ENCODE peak calls at places on chromosomes 5 and 9, in four cellular contexts. B is body of pancreas, J is mucosa of descending colon, N is GM23248. M is an unnamed sample.

GRCh38 chr9:91148306-91148705 is 213.4 kb downstream of the AUH start:
- DNase-seq in B (no peak), J (no peak), N (no peak), M (no peak)

GRCh38 chr5:96663608-96664007 is 1.4 kb downstream of the CAST start:
- DNase-seq in B (no peak), J (no peak), N (peak; percentile 34), M (no peak)

GRCh38 chr5:178940569-178941360 is at the start of gene ZNF454:
- DNase-seq in B (peak; percentile 96), J (peak; percentile 82), N (peak; percentile 94), M (peak; percentile 93)

GRCh38 chr5:139954462-139954861 is 88.6 kb downstream of the NRG2 start:
- DNase-seq in B (no peak), J (no peak), N (no peak), M (no peak)

GRCh38 chr9:37174247-37174646 is 53.9 kb downstream of the ZCCHC7 start:
- DNase-seq in B (no peak), J (no peak), N (peak; percentile 51), M (no peak)

GRCh38 chr9:35272989-35273388 is 111.2 kb downstream of the UNC13B start:
- DNase-seq in B (no peak), J (no peak), N (peak; percentile 76), M (no peak)

GRCh38 chr5:134242146-134242545 is 16.3 kb upstream of the PPP2CA start:
- DNase-seq in B (peak; percentile 5), J (no peak), N (peak; percentile 88), M (peak; percentile 30)

GRCh38 chr9:87343816-87344438 is 153.7 kb upstream of the DAPK1 start:
- DNase-seq in B (no peak), J (no peak), N (peak; percentile 33), M (no peak)

GRCh38 chr9:112112519-112112918 is 62.6 kb downstream of the SUSD1 start:
- DNase-seq in B (no peak), J (no peak), N (peak; percentile 92), M (no peak)

GRCh38 chr9:69249337-69249736 is 75.3 kb downstream of the TJP2 start:
- DNase-seq in B (no peak), J (no peak), N (no peak), M (no peak)

GRCh38 chr5:141960449-141961323 is 2.7 kb upstream of the PCDH12 start:
- DNase-seq in B (peak; percentile 88), J (peak; percentile 89), N (peak; percentile 85), M (peak; percentile 86)

GRCh38 chr9:137984005-137984404 is 106.4 kb downstream of the CACNA1B start:
- DNase-seq in B (no peak), J (no peak), N (no peak), M (no peak)

GRCh38 chr5:54259090-54259489 is 51.3 kb downstream of the ARL15 start:
- DNase-seq in B (no peak), J (no peak), N (peak; percentile 23), M (no peak)

GRCh38 chr5:54264574-54264973 is 45.8 kb downstream of the ARL15 start:
- DNase-seq in B (no peak), J (no peak), N (no peak), M (no peak)

GRCh38 chr5:54257366-54258118 is 52.8 kb downstream of the ARL15 start:
- DNase-seq in B (no peak), J (no peak), N (peak; percentile 15), M (no peak)

GRCh38 chr5:54261596-54261995 is 48.8 kb downstream of the ARL15 start:
- DNase-seq in B (no peak), J (no peak), N (no peak), M (no peak)

DNA sequence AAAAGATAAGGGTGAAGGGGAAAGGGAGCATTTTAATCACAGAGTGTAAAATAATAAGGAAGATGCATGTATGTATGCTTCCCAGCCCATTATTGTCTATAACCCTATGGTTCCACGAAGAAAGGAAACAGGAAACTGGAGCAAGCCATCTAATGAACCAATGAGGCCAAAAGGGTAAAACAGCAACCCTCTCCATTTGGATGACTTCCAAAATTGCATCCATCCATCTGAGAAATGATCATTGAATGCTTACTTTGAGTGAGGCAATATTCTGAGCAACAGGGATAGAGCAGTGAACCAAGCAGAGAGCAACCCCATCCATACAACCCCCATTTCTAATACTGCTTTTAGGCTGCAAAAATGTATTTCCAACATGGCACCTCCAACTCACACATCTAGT is 46.9 kb downstream of the ARL15 start:
- DNase-seq in B (no peak), J (no peak), N (no peak), M (no peak)
- H3K4me1 ChIP-seq in B (no peaks in the 10 kb centered on the region), J (no peaks in the 10 kb centered on the region), N (no peaks in the 10 kb centered on the region), M (peaks cover 18% of the 10 kb centered on the region)

DNA sequence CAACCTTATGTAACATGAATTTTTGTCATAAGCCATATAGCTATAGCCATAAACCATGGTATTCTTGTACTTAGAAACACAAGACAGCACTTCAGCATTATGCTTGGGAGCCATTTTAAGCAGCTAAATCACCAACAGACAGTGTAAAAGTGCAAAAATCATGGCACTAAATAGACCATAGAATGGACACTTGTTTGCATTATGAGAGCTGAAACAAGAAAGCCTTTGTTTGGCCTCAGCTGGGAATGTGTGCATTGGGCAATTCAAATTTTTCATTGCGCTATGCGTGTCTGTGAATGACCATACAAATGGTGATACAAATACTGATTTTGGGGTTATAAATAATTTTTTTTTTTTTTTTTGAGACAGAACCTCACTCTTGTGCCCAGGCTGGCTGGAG is 23.7 kb downstream of the KDM4C start:
- DNase-seq in B (no peak), J (no peak), N (no peak), M (no peak)
- H3K4me1 ChIP-seq in B (peaks cover 68% of the 10 kb centered on the region), J (peaks cover 12% of the 10 kb centered on the region), N (peaks cover 21% of the 10 kb centered on the region), M (peaks cover 55% of the 10 kb centered on the region)

DNA sequence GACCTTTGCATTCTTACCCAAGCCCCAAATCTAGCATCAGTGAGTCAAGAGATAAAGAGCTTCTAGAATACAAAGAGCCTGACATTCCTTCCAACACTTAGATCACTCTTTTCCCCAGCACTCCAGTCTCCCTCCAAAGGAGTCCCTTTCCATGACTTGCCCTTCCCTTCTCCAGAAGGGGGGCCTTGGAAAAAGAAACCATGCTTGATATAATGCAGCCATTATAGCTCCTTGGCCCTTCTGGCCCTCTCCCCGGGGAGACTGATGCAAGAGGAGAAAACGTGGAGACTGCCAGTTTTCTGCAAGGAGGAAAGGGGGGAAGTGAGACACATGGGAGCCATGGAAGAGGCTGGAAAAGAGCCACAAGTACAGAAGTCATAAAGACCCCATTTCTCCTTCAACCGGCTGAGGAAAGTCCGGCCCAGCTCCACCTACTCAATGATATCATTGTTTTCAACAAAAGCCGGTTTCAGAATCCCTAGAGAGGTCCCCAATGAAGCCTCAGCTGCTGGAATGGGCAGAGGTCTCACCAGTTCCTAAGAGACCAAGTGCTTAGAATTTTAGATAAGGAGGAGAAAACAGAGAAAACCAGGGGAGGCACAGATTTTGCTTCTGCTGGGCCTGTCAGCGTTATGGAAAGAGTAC is 29.0 kb downstream of the ADAM19 start:
- DNase-seq in B (no peak), J (no peak), N (peak; percentile 27), M (peak; percentile 62)
- H3K4me1 ChIP-seq in B (no peaks in the 10 kb centered on the region), J (peaks cover 4% of the 10 kb centered on the region), N (peaks cover 55% of the 10 kb centered on the region), M (peaks cover 92% of the 10 kb centered on the region)

DNA sequence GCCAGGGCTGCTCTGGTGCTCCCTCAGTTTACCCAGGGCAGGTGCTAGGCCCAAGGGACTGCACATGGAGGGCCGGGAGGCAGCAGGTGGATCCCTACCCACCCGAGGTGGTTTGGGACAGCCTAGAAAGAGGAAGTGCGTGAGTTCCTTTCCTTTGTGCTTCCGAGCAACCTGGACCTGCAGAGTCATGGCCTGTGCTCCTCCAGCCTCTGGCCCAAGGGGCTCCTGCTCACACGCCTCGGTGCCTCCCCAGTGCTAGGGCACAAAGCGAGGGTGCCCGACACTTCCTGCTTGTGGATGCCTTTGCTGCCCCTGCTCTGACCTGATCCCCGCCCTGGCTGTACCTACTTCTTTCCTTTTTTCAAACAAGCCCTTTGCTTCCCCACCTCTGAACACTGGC is 79.3 kb downstream of the RXRA start:
- DNase-seq in B (no peak), J (no peak), N (no peak), M (no peak)
- H3K4me1 ChIP-seq in B (peaks cover 58% of the 10 kb centered on the region), J (peaks cover 42% of the 10 kb centered on the region), N (peaks cover 38% of the 10 kb centered on the region), M (peaks cover 95% of the 10 kb centered on the region)

GRCh38 chr9:95458666-95459065 is 58.1 kb downstream of the PTCH1 start:
- DNase-seq in B (no peak), J (no peak), N (no peak), M (no peak)
- H3K4me1 ChIP-seq in B (no peaks in the 10 kb centered on the region), J (peaks cover 11% of the 10 kb centered on the region), N (peaks cover 9% of the 10 kb centered on the region), M (peaks cover 19% of the 10 kb centered on the region)

DNA sequence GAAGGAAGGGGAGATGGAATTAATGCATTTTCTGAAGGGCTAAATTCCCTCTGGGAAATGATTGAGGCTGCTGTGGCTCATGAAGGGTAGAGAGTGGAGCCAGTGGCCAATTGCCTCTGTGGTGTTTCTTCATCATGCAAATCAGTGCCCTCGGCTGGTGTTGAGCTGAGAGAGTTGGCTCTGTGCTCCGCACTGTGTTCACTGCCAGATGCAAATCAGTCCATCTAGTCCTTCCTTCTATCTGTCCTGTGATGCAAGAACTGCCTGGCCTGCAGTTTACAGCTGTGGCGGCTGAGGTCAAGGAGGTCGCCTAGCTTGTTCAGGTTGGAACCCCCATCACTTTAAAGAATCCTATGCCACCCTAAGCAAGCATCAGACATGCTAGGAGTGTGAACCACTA is 6.0 kb downstream of the TMEM171 start:
- DNase-seq in B (no peak), J (no peak), N (no peak), M (no peak)
- H3K4me1 ChIP-seq in B (no peaks in the 10 kb centered on the region), J (peaks cover 41% of the 10 kb centered on the region), N (peaks cover 14% of the 10 kb centered on the region), M (no peaks in the 10 kb centered on the region)

M was measured in left ventricle myocardium inferior.